ENCODE peak calls at places on chromosomes 12 and 14, in ten cellular contexts. N, H, C, W, E, B, D, Y, K and T are unnamed samples.

GRCh38 chr12:71397433-71397954 is 42.1 kb upstream of the LGR5 start:
- DNase-seq in N (no peak), H (no peak), C (no peak), W (peak), E (no peak), B (no peak), D (no peak), Y (no peak), K (no peak), T (no peak)

GRCh38 chr12:124097681-124098080 is 124.7 kb downstream of the ZNF664 start:
- DNase-seq in N (no peak), H (no peak), C (peak), W (no peak), E (no peak), B (no peak), D (no peak), Y (no peak), K (no peak), T (no peak)

GRCh38 chr12:46609281-46609623 is 216.5 kb downstream of the SLC38A4 start:
- DNase-seq in N (no peak), H (no peak), C (no peak), W (no peak), E (no peak), B (no peak), D (no peak), Y (no peak), K (no peak), T (peak)

GRCh38 chr14:64721391-64721791 is 17.2 kb downstream of the PLEKHG3 start:
- DNase-seq in N (no peak), H (no peak), C (peak), W (peak), E (peak), B (no peak), D (peak), Y (no peak), K (no peak), T (no peak)

GRCh38 chr12:7834701-7835100 is 38.0 kb downstream of the SLC2A14 start:
- DNase-seq in N (no peak), H (no peak), C (no peak), W (no peak), E (no peak), B (no peak), D (no peak), Y (no peak), K (no peak), T (no peak)

GRCh38 chr12:45232771-45233372 is 17.0 kb downstream of the ANO6 start:
- DNase-seq in N (no peak), H (peak), C (peak), W (peak), E (peak), B (no peak), D (peak), Y (no peak), K (no peak), T (no peak)

GRCh38 chr14:20612403-20612802 is 21.2 kb upstream of the RNASE12 start:
- DNase-seq in N (no peak), H (no peak), C (no peak), W (no peak), E (no peak), B (no peak), D (no peak), Y (peak), K (no peak), T (peak)

GRCh38 chr12:55073043-55074022 is 52.9 kb upstream of the OR9K2 start:
- DNase-seq in N (peak), H (peak), C (peak), W (peak), E (peak), B (peak), D (peak), Y (peak), K (peak), T (peak)

GRCh38 chr12:49901026-49901425 is 2.7 kb downstream of the FAIM2 start:
- DNase-seq in N (no peak), H (no peak), C (no peak), W (no peak), E (no peak), B (no peak), D (no peak), Y (no peak), K (no peak), T (no peak)

GRCh38 chr14:23568600-23569310 is 1.2 kb upstream of the AP1G2 start:
- DNase-seq in N (no peak), H (no peak), C (no peak), W (no peak), E (no peak), B (no peak), D (no peak), Y (no peak), K (no peak), T (no peak)

GRCh38 chr12:752673-753400 is 458 bp downstream of the WNK1 start:
- DNase-seq in N (no peak), H (no peak), C (peak), W (no peak), E (peak), B (peak), D (peak), Y (peak), K (peak), T (peak)

GRCh38 chr12:82714427-82714826 is 27.7 kb downstream of the TMTC2 start:
- DNase-seq in N (no peak), H (no peak), C (no peak), W (no peak), E (no peak), B (no peak), D (no peak), Y (no peak), K (no peak), T (no peak)

GRCh38 chr12:77324763-77325468 is 259.5 kb upstream of the E2F7 start:
- DNase-seq in N (peak), H (peak), C (peak), W (no peak), E (peak), B (peak), D (peak), Y (no peak), K (peak), T (peak)

GRCh38 chr14:54567634-54568561 is 970 bp downstream of the SAMD4A start:
- DNase-seq in N (peak), H (no peak), C (peak), W (no peak), E (peak), B (peak), D (peak), Y (peak), K (peak), T (peak)

GRCh38 chr12:16335838-16336237 is 11.6 kb upstream of the MGST1 start:
- DNase-seq in N (no peak), H (no peak), C (no peak), W (no peak), E (no peak), B (no peak), D (no peak), Y (no peak), K (no peak), T (no peak)

GRCh38 chr12:108907861-108908302 is 28.0 kb downstream of the DAO start:
- DNase-seq in N (no peak), H (peak), C (no peak), W (no peak), E (no peak), B (no peak), D (no peak), Y (no peak), K (no peak), T (no peak)

GRCh38 chr12:131829795-131830334 is 1.7 kb downstream of the MMP17 start:
- DNase-seq in N (no peak), H (no peak), C (no peak), W (no peak), E (no peak), B (no peak), D (no peak), Y (no peak), K (no peak), T (no peak)

GRCh38 chr12:68497702-68498101 is 113.0 kb upstream of the RAP1B start:
- DNase-seq in N (no peak), H (no peak), C (peak), W (peak), E (no peak), B (no peak), D (no peak), Y (no peak), K (no peak), T (no peak)

GRCh38 chr14:61925043-61925442 is 162.8 kb downstream of the SNAPC1 start:
- DNase-seq in N (peak), H (no peak), C (peak), W (no peak), E (no peak), B (no peak), D (no peak), Y (peak), K (no peak), T (peak)

GRCh38 chr12:53543539-53543938 is 36.3 kb upstream of the NPFF start:
- DNase-seq in N (peak), H (peak), C (peak), W (peak), E (peak), B (peak), D (peak), Y (peak), K (peak), T (peak)

GRCh38 chr12:98533723-98534251 is 18.4 kb downstream of the TMPO start:
- DNase-seq in N (no peak), H (no peak), C (peak), W (peak), E (no peak), B (no peak), D (no peak), Y (no peak), K (no peak), T (no peak)

GRCh38 chr12:109735051-109735521 is 21.5 kb downstream of the FAM222A start:
- DNase-seq in N (peak), H (no peak), C (no peak), W (no peak), E (peak), B (peak), D (peak), Y (peak), K (peak), T (no peak)

GRCh38 chr14:36657409-36658090 is 4.1 kb upstream of the PAX9 start:
- DNase-seq in N (no peak), H (no peak), C (no peak), W (no peak), E (no peak), B (no peak), D (no peak), Y (no peak), K (no peak), T (no peak)

GRCh38 chr14:75709207-75709812 is 48.3 kb downstream of the TTLL5 start:
- DNase-seq in N (peak), H (peak), C (peak), W (peak), E (peak), B (peak), D (peak), Y (peak), K (peak), T (peak)

GRCh38 chr14:75279153-75279738 is 618 bp downstream of the FOS start:
- DNase-seq in N (peak), H (no peak), C (peak), W (no peak), E (peak), B (no peak), D (peak), Y (peak), K (peak), T (peak)

GRCh38 chr14:99728981-99729451 is 44.9 kb downstream of the CYP46A1 start:
- DNase-seq in N (peak), H (no peak), C (no peak), W (no peak), E (no peak), B (no peak), D (peak), Y (no peak), K (peak), T (no peak)

GRCh38 chr12:1281683-1282366 is 290.8 kb downstream of the ERC1 start:
- DNase-seq in N (no peak), H (no peak), C (peak), W (peak), E (no peak), B (no peak), D (no peak), Y (no peak), K (no peak), T (no peak)

GRCh38 chr14:71242237-71242748 is 335.0 kb downstream of the PCNX1 start:
- DNase-seq in N (no peak), H (no peak), C (peak), W (peak), E (no peak), B (no peak), D (no peak), Y (no peak), K (no peak), T (no peak)

GRCh38 chr14:20469890-20470858 is 968 bp downstream of the PNP start:
- DNase-seq in N (no peak), H (peak), C (peak), W (no peak), E (peak), B (no peak), D (peak), Y (peak), K (no peak), T (peak)

GRCh38 chr12:42910656-42911055 is 321.1 kb upstream of the PRICKLE1 start:
- DNase-seq in N (no peak), H (no peak), C (no peak), W (no peak), E (no peak), B (no peak), D (no peak), Y (no peak), K (no peak), T (no peak)

GRCh38 chr14:71169028-71169427 is 261.8 kb downstream of the PCNX1 start:
- DNase-seq in N (no peak), H (no peak), C (no peak), W (no peak), E (no peak), B (no peak), D (no peak), Y (no peak), K (no peak), T (peak)

GRCh38 chr12:53993397-53994267 is 6.3 kb upstream of the HOXC9 start:
- DNase-seq in N (no peak), H (no peak), C (no peak), W (no peak), E (no peak), B (no peak), D (no peak), Y (no peak), K (no peak), T (no peak)

GRCh38 chr12:69570545-69571399 is 14.5 kb upstream of the CCT2 start:
- DNase-seq in N (peak), H (peak), C (peak), W (no peak), E (no peak), B (no peak), D (no peak), Y (peak), K (no peak), T (peak)

GRCh38 chr14:55881577-55882241 is 236.5 kb upstream of the PELI2 start:
- DNase-seq in N (no peak), H (no peak), C (peak), W (no peak), E (no peak), B (no peak), D (no peak), Y (no peak), K (no peak), T (no peak)

GRCh38 chr12:103841690-103842584 is 903 bp upstream of the NT5DC3 start:
- DNase-seq in N (no peak), H (peak), C (peak), W (peak), E (peak), B (no peak), D (peak), Y (no peak), K (peak), T (peak)

GRCh38 chr14:103880334-103880985 is 33.1 kb upstream of the PPP1R13B start:
- DNase-seq in N (peak), H (peak), C (peak), W (peak), E (peak), B (no peak), D (peak), Y (no peak), K (peak), T (no peak)

GRCh38 chr14:103123634-103124500 is 606 bp downstream of the TNFAIP2 start:
- DNase-seq in N (no peak), H (no peak), C (peak), W (no peak), E (peak), B (peak), D (peak), Y (no peak), K (peak), T (peak)

GRCh38 chr12:76879710-76880025 is 849 bp upstream of the CSRP2 start:
- DNase-seq in N (no peak), H (no peak), C (no peak), W (no peak), E (no peak), B (no peak), D (no peak), Y (no peak), K (no peak), T (no peak)

GRCh38 chr14:65035049-65035448 is 48.4 kb downstream of the FNTB start:
- DNase-seq in N (peak), H (no peak), C (peak), W (no peak), E (no peak), B (no peak), D (peak), Y (no peak), K (peak), T (no peak)

GRCh38 chr12:59432057-59432456 is 163.8 kb upstream of the SLC16A7 start:
- DNase-seq in N (no peak), H (no peak), C (no peak), W (no peak), E (no peak), B (no peak), D (no peak), Y (no peak), K (no peak), T (no peak)

GRCh38 chr12:59429766-59430165 is 166.1 kb upstream of the SLC16A7 start:
- DNase-seq in N (no peak), H (no peak), C (no peak), W (no peak), E (no peak), B (no peak), D (no peak), Y (no peak), K (no peak), T (no peak)

GRCh38 chr12:59425798-59426197 is 170.0 kb upstream of the SLC16A7 start:
- DNase-seq in N (no peak), H (no peak), C (no peak), W (peak), E (no peak), B (no peak), D (no peak), Y (no peak), K (no peak), T (no peak)

GRCh38 chr12:59431266-59431665 is 164.6 kb upstream of the SLC16A7 start:
- DNase-seq in N (no peak), H (no peak), C (peak), W (no peak), E (no peak), B (no peak), D (no peak), Y (no peak), K (no peak), T (no peak)
- TF ChIP-seq CTCF in N (no peak), H (no peak), C (peak), W (peak), E (no peak), B (no peak), D (no peak), Y (peak), K (peak), T (no peak)

GRCh38 chr12:59808317-59808910 is 212.6 kb downstream of the SLC16A7 start:
- DNase-seq in N (no peak), H (peak), C (peak), W (no peak), E (no peak), B (no peak), D (no peak), Y (no peak), K (no peak), T (peak)
- TF ChIP-seq CTCF in N (peak), H (peak), C (peak), W (peak), E (peak), B (peak), D (peak), Y (peak), K (peak), T (peak)

GRCh38 chr12:26101833-26102232 is 23.0 kb downstream of the BHLHE41 start:
- DNase-seq in N (no peak), H (no peak), C (no peak), W (no peak), E (no peak), B (no peak), D (no peak), Y (no peak), K (no peak), T (no peak)
- TF ChIP-seq CTCF in N (no peak), H (no peak), C (no peak), W (no peak), E (no peak), B (no peak), D (no peak), Y (no peak), K (no peak), T (no peak)

DNA sequence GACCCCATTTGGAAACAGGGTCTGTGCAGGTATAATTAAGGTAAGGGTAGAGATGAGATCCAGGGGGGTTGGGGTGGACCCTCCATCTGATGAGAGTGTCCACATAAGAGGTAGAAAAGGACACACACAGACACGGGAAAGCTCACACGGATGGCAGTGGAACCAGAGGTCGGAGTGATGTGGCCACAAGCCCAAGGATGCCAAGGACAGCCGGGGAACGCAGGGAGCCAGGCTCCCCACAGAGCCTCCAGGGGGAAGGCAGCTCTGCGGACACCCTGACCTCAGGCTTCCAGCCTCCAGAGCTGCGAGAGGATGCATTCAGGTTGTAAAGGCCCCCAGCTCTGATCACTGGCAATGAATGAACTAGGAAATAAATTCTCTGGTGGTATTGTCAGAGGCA is 33.0 kb downstream of the RIMBP2 start:
- DNase-seq in N (no peak), H (no peak), C (no peak), W (no peak), E (no peak), B (no peak), D (no peak), Y (no peak), K (no peak), T (no peak)
- TF ChIP-seq CTCF in N (no peak), H (no peak), C (no peak), W (no peak), E (no peak), B (no peak), D (no peak), Y (no peak), K (no peak), T (no peak)

GRCh38 chr12:26614217-26614616 is 218.8 kb downstream of the ITPR2 start:
- DNase-seq in N (no peak), H (no peak), C (peak), W (no peak), E (no peak), B (no peak), D (no peak), Y (no peak), K (no peak), T (peak)
- TF ChIP-seq CTCF in N (peak), H (peak), C (peak), W (peak), E (peak), B (peak), D (peak), Y (peak), K (peak), T (peak)

DNA sequence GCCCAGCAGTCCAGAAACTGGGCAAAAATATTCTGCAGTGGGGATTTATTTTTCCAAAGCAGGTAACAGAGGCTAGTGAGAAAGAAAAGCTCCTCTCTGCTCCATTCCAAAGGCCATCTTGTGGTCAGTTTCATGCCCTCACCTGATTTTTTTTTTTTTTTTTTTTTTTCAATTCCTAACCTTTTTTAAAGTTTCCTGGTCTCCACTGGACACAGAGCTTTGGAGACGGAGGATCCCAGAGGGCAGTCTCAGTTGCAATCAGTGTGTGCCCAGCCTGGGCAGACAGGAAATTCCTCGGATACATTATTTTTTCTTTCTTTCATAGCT is 178.7 kb upstream of the BCL2L14 start:
- DNase-seq in N (no peak), H (no peak), C (no peak), W (no peak), E (no peak), B (no peak), D (no peak), Y (no peak), K (no peak), T (no peak)
- TF ChIP-seq CTCF in N (peak), H (no peak), C (peak), W (peak), E (peak), B (no peak), D (no peak), Y (no peak), K (peak), T (no peak)